ENCODE peak calls at places on chromosomes 3 and 15, in four cellular contexts. I is K562, S is endothelial cell of umbilical vein, A is GM12878. B is an unnamed sample.

GRCh38 chr3:88896026-88896425 is 211.4 kb upstream of the EPHA3 start:
- DNase-seq in I (no peak), S (no peak), A (no peak), B (no peak)

GRCh38 chr15:62554164-62554563 is 389.1 kb upstream of the C2CD4B start:
- DNase-seq in I (no peak), S (no peak), A (no peak), B (no peak)

GRCh38 chr3:78139166-78139565 is 1099.3 kb downstream of the ROBO2 start:
- DNase-seq in I (no peak), S (peak; percentile 71), A (no peak), B (peak; percentile 84)

GRCh38 chr15:59531066-59531465 is 80.5 kb upstream of the GCNT3 start:
- DNase-seq in I (no peak), S (no peak), A (no peak), B (no peak)

GRCh38 chr3:19065027-19065426 is 83.3 kb upstream of the KCNH8 start:
- DNase-seq in I (no peak), S (no peak), A (no peak), B (no peak)

GRCh38 chr15:35674873-35675781 is 129.2 kb upstream of the DPH6 start:
- DNase-seq in I (peak; percentile 24), S (peak; percentile 62), A (peak; percentile 12), B (peak; percentile 77)

GRCh38 chr15:46126581-46126980 is 491.8 kb downstream of the SQOR start:
- DNase-seq in I (no peak), S (peak; percentile 45), A (no peak), B (peak; percentile 75)

GRCh38 chr3:14461748-14462324 is 59.4 kb downstream of the SLC6A6 start:
- DNase-seq in I (peak; percentile 51), S (peak; percentile 73), A (no peak), B (peak; percentile 73)

GRCh38 chr15:77097317-77097721 is 26.4 kb upstream of the TSPAN3 start:
- DNase-seq in I (no peak), S (no peak), A (no peak), B (no peak)

GRCh38 chr3:146701246-146701645 is 96.1 kb upstream of the PLSCR5 start:
- DNase-seq in I (no peak), S (no peak), A (no peak), B (no peak)

GRCh38 chr3:40229411-40229810 is 80.1 kb upstream of the EIF1B start:
- DNase-seq in I (no peak), S (no peak), A (peak; percentile 9), B (no peak)

DNA sequence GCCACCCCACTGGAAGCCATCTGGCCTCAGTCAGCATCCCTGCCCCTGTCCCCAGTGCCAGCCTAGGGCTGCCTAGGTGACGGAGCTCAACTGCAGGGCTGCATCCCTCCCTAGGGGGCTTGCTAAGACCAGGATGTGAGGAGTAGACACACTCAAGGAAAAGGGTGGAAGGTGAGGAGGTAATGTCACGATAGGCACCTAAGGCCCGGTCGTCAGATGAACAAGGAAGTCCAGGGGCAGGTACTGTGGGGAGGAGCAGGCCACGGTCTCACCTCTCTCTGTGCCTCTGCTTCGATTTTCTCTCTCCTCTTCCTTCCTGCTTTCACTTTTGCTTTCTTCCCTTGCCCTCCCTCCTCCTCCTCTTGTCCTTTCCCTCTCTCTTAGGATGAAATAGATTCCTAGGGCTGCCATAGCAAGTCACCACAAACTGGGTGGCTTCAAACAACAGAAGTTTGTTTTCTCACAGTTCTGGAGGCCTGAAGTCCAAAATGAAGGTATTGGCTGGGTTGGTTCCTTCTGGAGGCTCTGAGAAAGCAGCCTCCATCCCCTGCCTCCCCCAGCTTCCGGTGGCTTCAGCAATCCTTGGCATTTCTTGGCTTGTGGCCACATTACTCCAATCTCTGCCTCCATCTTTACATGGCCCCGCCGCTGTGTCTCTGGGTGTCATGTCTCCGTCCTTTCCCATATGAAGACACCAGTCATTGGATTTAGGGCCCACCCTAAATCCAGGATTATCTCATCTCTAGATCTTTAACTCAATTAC is 298.2 kb downstream of the SHQ1 start:
- DNase-seq in I (no peak), S (no peak), A (no peak), B (no peak)
- H3K4me3 ChIP-seq in I (no peak overlapping the region), S (no peak overlapping the region), A (peak overlapping the region; percentile 37), B (peak overlapping the region; percentile 16)

GRCh38 chr15:70853855-70854668 is at the start of gene LARP6:
- DNase-seq in I (no peak), S (peak; percentile 60), A (no peak), B (peak; percentile 36)
- TF ChIP-seq FOS in I (no peak), S (peak; percentile 1), A (no peak), B (no peak)

GRCh38 chr15:58407786-58408185 is 24.0 kb upstream of the LIPC start:
- DNase-seq in I (no peak), S (no peak), A (no peak), B (no peak)

GRCh38 chr15:58413253-58413652 is 18.5 kb upstream of the LIPC start:
- DNase-seq in I (no peak), S (no peak), A (no peak), B (no peak)

GRCh38 chr15:58407366-58407765 is 24.4 kb upstream of the LIPC start:
- DNase-seq in I (no peak), S (no peak), A (no peak), B (no peak)

GRCh38 chr15:58410353-58410752 is 21.4 kb upstream of the LIPC start:
- DNase-seq in I (peak; percentile 47), S (peak; percentile 20), A (peak; percentile 27), B (peak; percentile 16)

GRCh38 chr15:58409861-58410260 is 21.9 kb upstream of the LIPC start:
- DNase-seq in I (no peak), S (no peak), A (no peak), B (no peak)
- H3K4me3 ChIP-seq in I (no peak overlapping the region), S (no peak overlapping the region), A (peak overlapping the region; percentile 33), B (no peak overlapping the region)

DNA sequence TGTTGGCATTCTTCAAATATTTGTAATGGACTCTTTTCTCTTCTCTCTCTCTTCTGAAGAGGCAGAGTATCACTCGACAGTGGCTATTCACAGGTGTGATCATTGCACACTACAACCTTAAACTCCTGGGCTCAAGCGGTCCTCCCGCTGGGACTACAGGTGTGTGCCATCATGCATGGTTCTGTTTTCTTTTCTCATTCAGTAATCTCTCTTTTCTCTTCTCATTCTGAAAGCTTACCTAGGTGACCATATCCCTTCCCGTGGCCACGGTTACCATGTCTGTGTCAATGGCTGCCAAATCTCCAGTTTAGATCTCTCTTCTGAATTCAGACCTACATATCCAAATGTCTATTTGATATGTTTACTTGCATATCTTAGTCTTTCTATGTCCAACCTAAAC is 96.3 kb downstream of the SOX2 start:
- DNase-seq in I (no peak), S (no peak), A (no peak), B (no peak)
- TF ChIP-seq FOS in I (no peak), S (no peak), A (no peak), B (no peak)

DNA sequence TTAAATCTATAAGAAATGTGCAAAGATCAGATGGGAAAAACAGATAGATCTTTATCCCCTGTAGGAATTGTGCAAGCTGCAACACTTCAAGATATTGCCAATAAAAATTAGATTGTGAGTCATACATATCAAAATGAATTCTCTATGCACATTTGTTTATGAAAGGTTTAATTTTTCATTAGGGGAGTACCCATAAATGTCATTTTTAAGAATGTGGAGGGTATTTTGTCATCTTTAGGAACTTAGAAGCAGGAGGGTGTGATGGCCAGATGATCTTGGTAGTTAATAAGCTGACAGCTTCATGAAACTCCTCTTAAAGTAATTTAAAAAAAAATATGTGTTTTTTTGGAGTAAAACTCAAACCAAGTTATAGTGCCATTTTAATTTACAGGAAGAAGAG is 3.0 kb downstream of the PIAS1 start:
- DNase-seq in I (no peak), S (no peak), A (no peak), B (no peak)
- H3K4me3 ChIP-seq in I (no peak overlapping the region), S (no peak overlapping the region), A (peak overlapping the region; percentile 68), B (no peak overlapping the region)

DNA sequence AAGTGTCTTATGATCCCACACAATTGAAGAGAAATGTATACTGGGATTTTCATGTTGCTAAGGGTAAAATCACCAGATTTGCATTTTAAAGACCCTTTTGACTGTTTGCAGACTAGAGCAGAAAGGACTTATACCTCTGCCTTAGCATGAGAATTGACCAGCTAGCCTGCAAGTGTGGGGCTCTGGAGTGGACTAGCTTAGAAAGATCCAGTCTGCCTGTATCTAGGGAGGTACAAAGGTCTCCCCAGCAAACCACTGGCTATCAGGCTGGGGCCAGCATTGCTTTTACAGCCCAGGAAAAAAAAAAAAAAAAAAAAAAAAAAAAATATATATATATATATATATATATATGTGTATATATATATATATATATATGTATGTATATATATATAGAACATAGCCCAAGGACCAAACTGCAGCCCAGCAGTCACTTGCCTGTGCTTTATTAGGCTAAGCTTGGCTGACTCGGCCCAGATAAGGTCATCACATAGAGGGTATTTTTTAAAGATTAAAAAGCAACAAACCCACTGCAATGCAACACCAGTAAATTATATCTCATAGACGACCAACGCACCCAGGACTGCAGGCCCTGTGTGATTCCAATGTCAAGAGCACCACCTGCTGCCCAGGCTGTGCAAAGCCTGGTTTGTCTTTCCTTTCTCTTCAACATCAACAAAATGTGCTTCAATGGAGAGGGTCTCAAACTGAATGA is 63.7 kb downstream of the DCLK3 start:
- DNase-seq in I (peak; percentile 70), S (peak; percentile 52), A (no peak), B (peak; percentile 85)
- TF ChIP-seq FOS in I (no peak), S (no peak), A (no peak), B (no peak)

DNA sequence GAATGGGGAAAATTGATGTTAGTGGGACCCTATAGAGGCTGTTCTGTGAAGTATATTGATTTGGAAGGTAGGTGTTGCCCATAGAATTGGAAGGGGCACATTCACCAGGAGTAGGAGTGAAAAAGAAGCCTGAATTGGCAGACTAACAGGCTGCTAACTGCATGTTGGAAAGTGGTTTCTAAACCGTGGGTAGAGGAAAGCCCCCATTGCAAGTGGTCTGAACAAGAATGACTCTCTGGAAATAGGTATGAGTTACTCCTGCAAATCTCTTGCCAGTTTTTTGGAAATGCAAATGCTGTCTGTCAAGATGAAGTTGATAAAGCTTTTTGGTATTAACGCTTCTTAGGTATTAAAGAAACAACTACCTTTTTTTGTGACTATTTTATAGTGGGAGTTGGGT is 3.5 kb downstream of the UBE2E1 start:
- DNase-seq in I (no peak), S (no peak), A (no peak), B (no peak)
- H3K4me3 ChIP-seq in I (no peak overlapping the region), S (no peak overlapping the region), A (peak overlapping the region; percentile 98), B (no peak overlapping the region)